ENCODE peak calls at places on chromosomes 4 and X, in nine cellular contexts. One of them, this sample, is unnamed.

GRCh38 chr4:85591361-85592098 is 116.6 kb downstream of the ARHGAP24 start:
- DNase-seq in GM23248: peak; percentile 36
- DNase-seq in colonic mucosa: no peak
- DNase-seq in SK-N-SH: no peak
- DNase-seq in SJCRH30: no peak
- DNase-seq in thyroid gland: no peak
- DNase-seq in right cardiac atrium: no peak
- DNase-seq in substantia nigra: no peak
- DNase-seq in right atrium auricular region: no peak
- DNase-seq in this sample: no peak

GRCh38 chr4:23384741-23385140 is 505.1 kb downstream of the PPARGC1A start:
- DNase-seq in GM23248: no peak
- DNase-seq in colonic mucosa: no peak
- DNase-seq in SK-N-SH: no peak
- DNase-seq in SJCRH30: no peak
- DNase-seq in thyroid gland: no peak
- DNase-seq in right cardiac atrium: no peak
- DNase-seq in substantia nigra: no peak
- DNase-seq in right atrium auricular region: no peak
- DNase-seq in this sample: no peak

GRCh38 chrX:119756926-119757635 is 1.3 kb upstream of the SOWAHD start:
- DNase-seq in GM23248: no peak
- DNase-seq in colonic mucosa: no peak
- DNase-seq in SK-N-SH: no peak
- DNase-seq in SJCRH30: no peak
- DNase-seq in thyroid gland: no peak
- DNase-seq in right cardiac atrium: no peak
- DNase-seq in substantia nigra: no peak
- DNase-seq in right atrium auricular region: no peak
- DNase-seq in this sample: no peak

GRCh38 chrX:39506131-39506530 is 591.6 kb downstream of the BCOR start:
- DNase-seq in GM23248: no peak
- DNase-seq in colonic mucosa: no peak
- DNase-seq in SK-N-SH: no peak
- DNase-seq in SJCRH30: no peak
- DNase-seq in thyroid gland: peak; percentile 87
- DNase-seq in right cardiac atrium: no peak
- DNase-seq in substantia nigra: no peak
- DNase-seq in right atrium auricular region: no peak
- DNase-seq in this sample: no peak

GRCh38 chr4:14383652-14384051 is 618.6 kb upstream of the CPEB2 start:
- DNase-seq in GM23248: no peak
- DNase-seq in colonic mucosa: no peak
- DNase-seq in SK-N-SH: no peak
- DNase-seq in SJCRH30: no peak
- DNase-seq in thyroid gland: no peak
- DNase-seq in right cardiac atrium: no peak
- DNase-seq in substantia nigra: no peak
- DNase-seq in right atrium auricular region: no peak
- DNase-seq in this sample: no peak

GRCh38 chr4:5455003-5455585 is 253.3 kb downstream of the EVC2 start:
- DNase-seq in GM23248: no peak
- DNase-seq in colonic mucosa: no peak
- DNase-seq in SK-N-SH: no peak
- DNase-seq in SJCRH30: no peak
- DNase-seq in thyroid gland: no peak
- DNase-seq in right cardiac atrium: no peak
- DNase-seq in substantia nigra: no peak
- DNase-seq in right atrium auricular region: no peak
- DNase-seq in this sample: no peak

GRCh38 chrX:132023896-132024386 is 839 bp downstream of the STK26 start:
- DNase-seq in GM23248: no peak
- DNase-seq in colonic mucosa: peak; percentile 43
- DNase-seq in SK-N-SH: no peak
- DNase-seq in SJCRH30: peak; percentile 29
- DNase-seq in thyroid gland: no peak
- DNase-seq in right cardiac atrium: peak; percentile 45
- DNase-seq in substantia nigra: no peak
- DNase-seq in right atrium auricular region: no peak
- DNase-seq in this sample: peak; percentile 10

GRCh38 chr4:77818667-77819408 is at the start of gene CNOT6L:
- DNase-seq in GM23248: peak; percentile 91
- DNase-seq in colonic mucosa: peak; percentile 64
- DNase-seq in SK-N-SH: peak; percentile 83
- DNase-seq in SJCRH30: peak; percentile 71
- DNase-seq in thyroid gland: peak; percentile 75
- DNase-seq in right cardiac atrium: peak; percentile 92
- DNase-seq in substantia nigra: peak; percentile 67
- DNase-seq in right atrium auricular region: peak; percentile 78
- DNase-seq in this sample: peak; percentile 82

GRCh38 chr4:1012031-1012739 is 759 bp downstream of the FGFRL1 start:
- DNase-seq in GM23248: peak; percentile 66
- DNase-seq in colonic mucosa: peak; percentile 71
- DNase-seq in SK-N-SH: peak; percentile 72
- DNase-seq in SJCRH30: peak; percentile 64
- DNase-seq in thyroid gland: peak; percentile 80
- DNase-seq in right cardiac atrium: no peak
- DNase-seq in substantia nigra: no peak
- DNase-seq in right atrium auricular region: no peak
- DNase-seq in this sample: no peak

GRCh38 chrX:38770152-38770551 is 31.1 kb upstream of the MID1IP1 start:
- DNase-seq in GM23248: no peak
- DNase-seq in colonic mucosa: no peak
- DNase-seq in SK-N-SH: no peak
- DNase-seq in SJCRH30: no peak
- DNase-seq in thyroid gland: no peak
- DNase-seq in right cardiac atrium: no peak
- DNase-seq in substantia nigra: no peak
- DNase-seq in right atrium auricular region: no peak
- DNase-seq in this sample: no peak

GRCh38 chr4:143405197-143405730 is 68.6 kb downstream of the GAB1 start:
- DNase-seq in GM23248: no peak
- DNase-seq in colonic mucosa: no peak
- DNase-seq in SK-N-SH: no peak
- DNase-seq in SJCRH30: no peak
- DNase-seq in thyroid gland: no peak
- DNase-seq in right cardiac atrium: no peak
- DNase-seq in substantia nigra: no peak
- DNase-seq in right atrium auricular region: no peak
- DNase-seq in this sample: no peak

GRCh38 chrX:76253432-76253831 is 80.6 kb downstream of the PBDC1 start:
- DNase-seq in GM23248: peak; percentile 38
- DNase-seq in colonic mucosa: peak; percentile 30
- DNase-seq in SK-N-SH: peak; percentile 24
- DNase-seq in SJCRH30: peak; percentile 12
- DNase-seq in thyroid gland: peak; percentile 30
- DNase-seq in right cardiac atrium: no peak
- DNase-seq in substantia nigra: no peak
- DNase-seq in right atrium auricular region: no peak
- DNase-seq in this sample: no peak

GRCh38 chr4:24595662-24596061 is 11.3 kb upstream of the DHX15 start:
- DNase-seq in GM23248: no peak
- DNase-seq in colonic mucosa: no peak
- DNase-seq in SK-N-SH: no peak
- DNase-seq in SJCRH30: no peak
- DNase-seq in thyroid gland: no peak
- DNase-seq in right cardiac atrium: no peak
- DNase-seq in substantia nigra: no peak
- DNase-seq in right atrium auricular region: no peak
- DNase-seq in this sample: no peak

GRCh38 chr4:181479145-181479544 is 764.1 kb upstream of the TENM3 start:
- DNase-seq in GM23248: no peak
- DNase-seq in colonic mucosa: no peak
- DNase-seq in SK-N-SH: no peak
- DNase-seq in SJCRH30: no peak
- DNase-seq in thyroid gland: no peak
- DNase-seq in right cardiac atrium: no peak
- DNase-seq in substantia nigra: no peak
- DNase-seq in right atrium auricular region: no peak
- DNase-seq in this sample: no peak

GRCh38 chrX:7119927-7120577 is 27.5 kb upstream of the STS start:
- DNase-seq in GM23248: no peak
- DNase-seq in colonic mucosa: no peak
- DNase-seq in SK-N-SH: no peak
- DNase-seq in SJCRH30: no peak
- DNase-seq in thyroid gland: no peak
- DNase-seq in right cardiac atrium: no peak
- DNase-seq in substantia nigra: no peak
- DNase-seq in right atrium auricular region: no peak
- DNase-seq in this sample: no peak

GRCh38 chr4:15653864-15654391 is 1.2 kb downstream of the FBXL5 start:
- DNase-seq in GM23248: peak; percentile 77
- DNase-seq in colonic mucosa: peak; percentile 50
- DNase-seq in SK-N-SH: peak; percentile 54
- DNase-seq in SJCRH30: peak; percentile 44
- DNase-seq in thyroid gland: no peak
- DNase-seq in right cardiac atrium: peak; percentile 33
- DNase-seq in substantia nigra: peak; percentile 7
- DNase-seq in right atrium auricular region: no peak
- DNase-seq in this sample: no peak

GRCh38 chr4:6128221-6128871 is 72.0 kb downstream of the JAKMIP1 start:
- DNase-seq in GM23248: no peak
- DNase-seq in colonic mucosa: no peak
- DNase-seq in SK-N-SH: no peak
- DNase-seq in SJCRH30: no peak
- DNase-seq in thyroid gland: no peak
- DNase-seq in right cardiac atrium: no peak
- DNase-seq in substantia nigra: no peak
- DNase-seq in right atrium auricular region: no peak
- DNase-seq in this sample: no peak

GRCh38 chr4:26779674-26780073 is 81.0 kb upstream of the STIM2 start:
- DNase-seq in GM23248: peak; percentile 49
- DNase-seq in colonic mucosa: no peak
- DNase-seq in SK-N-SH: no peak
- DNase-seq in SJCRH30: no peak
- DNase-seq in thyroid gland: no peak
- DNase-seq in right cardiac atrium: peak; percentile 61
- DNase-seq in substantia nigra: no peak
- DNase-seq in right atrium auricular region: no peak
- DNase-seq in this sample: no peak

GRCh38 chrX:35890699-35891098 is 28.8 kb upstream of the CFAP47 start:
- DNase-seq in GM23248: peak; percentile 42
- DNase-seq in colonic mucosa: peak; percentile 48
- DNase-seq in SK-N-SH: peak; percentile 38
- DNase-seq in SJCRH30: peak; percentile 20
- DNase-seq in thyroid gland: peak; percentile 56
- DNase-seq in right cardiac atrium: peak; percentile 52
- DNase-seq in substantia nigra: no peak
- DNase-seq in right atrium auricular region: no peak
- DNase-seq in this sample: no peak

GRCh38 chr4:95377511-95377910 is 171.3 kb downstream of the UNC5C start:
- DNase-seq in GM23248: no peak
- DNase-seq in colonic mucosa: no peak
- DNase-seq in SK-N-SH: no peak
- DNase-seq in SJCRH30: no peak
- DNase-seq in thyroid gland: no peak
- DNase-seq in right cardiac atrium: no peak
- DNase-seq in substantia nigra: no peak
- DNase-seq in right atrium auricular region: no peak
- DNase-seq in this sample: no peak

GRCh38 chr4:4533461-4534169 is 8.2 kb downstream of the STX18 start:
- DNase-seq in GM23248: no peak
- DNase-seq in colonic mucosa: no peak
- DNase-seq in SK-N-SH: no peak
- DNase-seq in SJCRH30: no peak
- DNase-seq in thyroid gland: no peak
- DNase-seq in right cardiac atrium: no peak
- DNase-seq in substantia nigra: no peak
- DNase-seq in right atrium auricular region: no peak
- DNase-seq in this sample: no peak

DNA sequence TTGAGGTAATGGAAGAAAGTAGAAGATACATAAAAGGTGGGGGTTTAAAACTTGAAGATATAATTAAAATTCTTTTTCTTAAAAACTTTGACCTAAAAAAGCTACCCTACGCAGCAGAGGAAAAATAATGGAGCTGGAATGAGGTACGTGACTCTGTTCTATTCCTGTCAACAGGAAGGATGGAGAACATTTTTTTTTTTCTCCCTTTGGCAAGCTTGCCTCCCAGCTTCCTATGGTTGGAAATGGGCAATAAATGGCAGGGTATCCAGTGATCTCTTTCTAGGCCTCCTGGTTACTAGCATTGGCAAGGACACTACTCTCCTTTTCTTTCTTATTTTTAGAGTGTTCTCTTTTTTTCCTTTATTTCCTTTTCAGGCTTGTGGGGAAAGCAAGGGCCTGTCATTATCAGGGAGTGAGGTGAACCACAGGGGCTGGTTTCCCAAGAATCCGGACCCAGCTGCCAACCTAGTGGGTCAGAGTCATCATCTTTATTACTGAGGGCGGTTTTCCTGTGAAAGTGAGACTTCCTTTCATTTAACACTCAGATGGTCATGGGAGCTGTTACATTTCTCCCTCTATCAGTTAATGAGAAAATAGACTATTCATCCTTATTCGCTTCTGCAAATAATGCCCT is 224.6 kb downstream of the SPRY1 start:
- DNase-seq in GM23248: no peak
- DNase-seq in colonic mucosa: no peak
- DNase-seq in SK-N-SH: no peak
- DNase-seq in SJCRH30: no peak
- DNase-seq in thyroid gland: no peak
- DNase-seq in right cardiac atrium: peak; percentile 54
- DNase-seq in substantia nigra: no peak
- DNase-seq in right atrium auricular region: peak; percentile 62
- DNase-seq in this sample: no peak
- H3K27ac ChIP-seq in GM23248: no peak overlapping the region
- H3K27ac ChIP-seq in colonic mucosa: no peak overlapping the region
- H3K27ac ChIP-seq in SK-N-SH: no peak overlapping the region
- H3K27ac ChIP-seq in SJCRH30: no peak overlapping the region
- H3K27ac ChIP-seq in thyroid gland: no peak overlapping the region
- H3K27ac ChIP-seq in right cardiac atrium: no peak overlapping the region
- H3K27ac ChIP-seq in substantia nigra: no peak overlapping the region
- H3K27ac ChIP-seq in right atrium auricular region: peak overlapping the region; percentile 29
- H3K27ac ChIP-seq in this sample: peak overlapping the region; percentile 51

GRCh38 chrX:72238183-72238582 is 644 bp downstream of the ERCC6L start:
- DNase-seq in GM23248: peak; percentile 27
- DNase-seq in colonic mucosa: no peak
- DNase-seq in SK-N-SH: no peak
- DNase-seq in SJCRH30: no peak
- DNase-seq in thyroid gland: no peak
- DNase-seq in right cardiac atrium: no peak
- DNase-seq in substantia nigra: no peak
- DNase-seq in right atrium auricular region: no peak
- DNase-seq in this sample: no peak
- H3K27ac ChIP-seq in GM23248: peak overlapping the region; percentile 45
- H3K27ac ChIP-seq in colonic mucosa: no peak overlapping the region
- H3K27ac ChIP-seq in SK-N-SH: no peak overlapping the region
- H3K27ac ChIP-seq in SJCRH30: peak overlapping the region; percentile 74
- H3K27ac ChIP-seq in thyroid gland: no peak overlapping the region
- H3K27ac ChIP-seq in right cardiac atrium: no peak overlapping the region
- H3K27ac ChIP-seq in substantia nigra: no peak overlapping the region
- H3K27ac ChIP-seq in right atrium auricular region: no peak overlapping the region
- H3K27ac ChIP-seq in this sample: no peak overlapping the region

GRCh38 chr4:40954119-40954668 is 204.4 kb downstream of the NSUN7 start:
- DNase-seq in GM23248: no peak
- DNase-seq in colonic mucosa: no peak
- DNase-seq in SK-N-SH: no peak
- DNase-seq in SJCRH30: no peak
- DNase-seq in thyroid gland: no peak
- DNase-seq in right cardiac atrium: no peak
- DNase-seq in substantia nigra: no peak
- DNase-seq in right atrium auricular region: no peak
- DNase-seq in this sample: no peak
- H3K27ac ChIP-seq in GM23248: no peak overlapping the region
- H3K27ac ChIP-seq in colonic mucosa: peak overlapping the region; percentile 9
- H3K27ac ChIP-seq in SK-N-SH: no peak overlapping the region
- H3K27ac ChIP-seq in SJCRH30: no peak overlapping the region
- H3K27ac ChIP-seq in thyroid gland: peak overlapping the region; percentile 50
- H3K27ac ChIP-seq in right cardiac atrium: peak overlapping the region; percentile 90
- H3K27ac ChIP-seq in substantia nigra: peak overlapping the region; percentile 63
- H3K27ac ChIP-seq in right atrium auricular region: peak overlapping the region; percentile 85
- H3K27ac ChIP-seq in this sample: peak overlapping the region; percentile 89

GRCh38 chrX:133273180-133273579 is 55.0 kb upstream of the TFDP3 start:
- DNase-seq in GM23248: no peak
- DNase-seq in colonic mucosa: no peak
- DNase-seq in SK-N-SH: no peak
- DNase-seq in SJCRH30: no peak
- DNase-seq in thyroid gland: no peak
- DNase-seq in right cardiac atrium: no peak
- DNase-seq in substantia nigra: no peak
- DNase-seq in right atrium auricular region: no peak
- DNase-seq in this sample: no peak
- H3K27ac ChIP-seq in GM23248: no peak overlapping the region
- H3K27ac ChIP-seq in colonic mucosa: no peak overlapping the region
- H3K27ac ChIP-seq in SK-N-SH: no peak overlapping the region
- H3K27ac ChIP-seq in SJCRH30: no peak overlapping the region
- H3K27ac ChIP-seq in thyroid gland: no peak overlapping the region
- H3K27ac ChIP-seq in right cardiac atrium: no peak overlapping the region
- H3K27ac ChIP-seq in substantia nigra: no peak overlapping the region
- H3K27ac ChIP-seq in right atrium auricular region: no peak overlapping the region
- H3K27ac ChIP-seq in this sample: no peak overlapping the region